ENCODE peak calls at places on chromosomes 16 and 17, in six cellular contexts. One of them, this sample, is unnamed.

GRCh38 chr16:73067671-73068545 is 20.0 kb upstream of the ZFHX3 start:
- DNase-seq in HCT116: no peak
- DNase-seq in prostate gland: no peak
- DNase-seq in adrenal gland: no peak
- DNase-seq in sigmoid colon: peak; percentile 58
- DNase-seq in thoracic aorta: no peak
- DNase-seq in this sample: no peak

GRCh38 chr16:53212899-53213235 is 158.1 kb downstream of the CHD9 start:
- DNase-seq in prostate gland: no peak
- DNase-seq in adrenal gland: no peak
- DNase-seq in sigmoid colon: no peak
- DNase-seq in thoracic aorta: no peak
- DNase-seq in HCT116: no peak
- DNase-seq in this sample: no peak

GRCh38 chr17:48219605-48220004 is 112.0 kb downstream of the SNX11 start:
- DNase-seq in prostate gland: no peak
- DNase-seq in sigmoid colon: no peak
- DNase-seq in adrenal gland: no peak
- DNase-seq in HCT116: no peak
- DNase-seq in thoracic aorta: no peak
- DNase-seq in this sample: no peak

GRCh38 chr17:75643033-75644017 is 10.1 kb downstream of the SMIM5 start:
- DNase-seq in adrenal gland: no peak
- DNase-seq in thoracic aorta: no peak
- DNase-seq in prostate gland: no peak
- DNase-seq in HCT116: no peak
- DNase-seq in sigmoid colon: no peak
- DNase-seq in this sample: peak; percentile 49

GRCh38 chr16:47016700-47017133 is 43.2 kb upstream of the DNAJA2 start:
- DNase-seq in HCT116: no peak
- DNase-seq in prostate gland: no peak
- DNase-seq in sigmoid colon: no peak
- DNase-seq in adrenal gland: no peak
- DNase-seq in thoracic aorta: no peak
- DNase-seq in this sample: no peak

GRCh38 chr16:86768999-86769398 is 190.7 kb downstream of the FOXL1 start:
- DNase-seq in sigmoid colon: peak; percentile 46
- DNase-seq in adrenal gland: no peak
- DNase-seq in HCT116: no peak
- DNase-seq in prostate gland: no peak
- DNase-seq in thoracic aorta: no peak
- DNase-seq in this sample: no peak

GRCh38 chr17:50973557-50974494 is 107.7 kb upstream of the TOB1 start:
- DNase-seq in HCT116: no peak
- DNase-seq in prostate gland: no peak
- DNase-seq in thoracic aorta: no peak
- DNase-seq in adrenal gland: no peak
- DNase-seq in sigmoid colon: no peak
- DNase-seq in this sample: no peak

GRCh38 chr17:8360751-8361150 is 15.8 kb downstream of the KRABD2 start:
- DNase-seq in adrenal gland: no peak
- DNase-seq in thoracic aorta: no peak
- DNase-seq in HCT116: no peak
- DNase-seq in sigmoid colon: no peak
- DNase-seq in prostate gland: no peak
- DNase-seq in this sample: no peak

GRCh38 chr17:75878174-75878998 is at the start of gene TRIM47:
- DNase-seq in sigmoid colon: peak; percentile 91
- DNase-seq in adrenal gland: peak; percentile 63
- DNase-seq in HCT116: no peak
- DNase-seq in prostate gland: peak; percentile 46
- DNase-seq in thoracic aorta: no peak
- DNase-seq in this sample: peak; percentile 84

GRCh38 chr16:783404-784161 is 4.6 kb downstream of the RPUSD1 start:
- DNase-seq in sigmoid colon: no peak
- DNase-seq in thoracic aorta: no peak
- DNase-seq in HCT116: no peak
- DNase-seq in prostate gland: no peak
- DNase-seq in adrenal gland: peak; percentile 77
- DNase-seq in this sample: no peak

GRCh38 chr17:37698132-37698615 is 46.7 kb downstream of the HNF1B start:
- DNase-seq in prostate gland: no peak
- DNase-seq in HCT116: peak; percentile 16
- DNase-seq in thoracic aorta: no peak
- DNase-seq in sigmoid colon: no peak
- DNase-seq in adrenal gland: no peak
- DNase-seq in this sample: no peak

GRCh38 chr17:80703109-80703508 is 158.5 kb downstream of the RPTOR start:
- DNase-seq in prostate gland: no peak
- DNase-seq in sigmoid colon: no peak
- DNase-seq in HCT116: no peak
- DNase-seq in adrenal gland: no peak
- DNase-seq in thoracic aorta: no peak
- DNase-seq in this sample: no peak

GRCh38 chr17:35801583-35802224 is 6.3 kb upstream of the MMP28 start:
- DNase-seq in sigmoid colon: peak; percentile 98
- DNase-seq in adrenal gland: peak; percentile 51
- DNase-seq in HCT116: no peak
- DNase-seq in prostate gland: peak; percentile 82
- DNase-seq in thoracic aorta: no peak
- DNase-seq in this sample: peak; percentile 79

GRCh38 chr16:50802000-50802399 is 60.1 kb downstream of the CYLD start:
- DNase-seq in prostate gland: no peak
- DNase-seq in thoracic aorta: no peak
- DNase-seq in adrenal gland: no peak
- DNase-seq in HCT116: no peak
- DNase-seq in sigmoid colon: no peak
- DNase-seq in this sample: no peak

GRCh38 chr16:50800074-50800473 is 58.2 kb downstream of the CYLD start:
- DNase-seq in thoracic aorta: no peak
- DNase-seq in sigmoid colon: no peak
- DNase-seq in prostate gland: no peak
- DNase-seq in adrenal gland: no peak
- DNase-seq in HCT116: no peak
- DNase-seq in this sample: no peak

GRCh38 chr16:50791522-50791921 is 49.6 kb downstream of the CYLD start:
- DNase-seq in prostate gland: no peak
- DNase-seq in adrenal gland: no peak
- DNase-seq in thoracic aorta: no peak
- DNase-seq in sigmoid colon: no peak
- DNase-seq in HCT116: no peak
- DNase-seq in this sample: no peak

GRCh38 chr16:50797456-50797855 is 55.6 kb downstream of the CYLD start:
- DNase-seq in thoracic aorta: no peak
- DNase-seq in adrenal gland: no peak
- DNase-seq in prostate gland: no peak
- DNase-seq in sigmoid colon: no peak
- DNase-seq in HCT116: no peak
- DNase-seq in this sample: no peak

DNA sequence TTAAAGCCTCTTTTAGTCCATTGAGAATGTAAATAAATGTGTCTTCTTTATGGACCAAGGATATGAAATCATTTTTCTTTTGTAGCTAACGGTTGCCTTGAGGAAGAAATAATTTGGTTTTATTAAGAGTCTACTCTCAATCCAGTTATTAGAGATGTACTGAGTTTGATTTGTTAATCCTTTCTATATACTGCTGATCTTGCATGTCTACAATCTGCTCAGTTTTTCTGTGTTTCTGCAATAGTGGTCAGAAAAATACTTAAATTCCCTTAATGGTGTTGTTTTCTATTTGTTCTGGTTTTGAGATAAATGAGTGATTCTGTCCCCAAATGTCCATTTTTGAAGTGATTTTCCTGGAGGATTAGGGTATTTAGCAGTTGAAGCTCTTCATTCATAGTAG is 54.9 kb downstream of the CYLD start:
- DNase-seq in thoracic aorta: no peak
- DNase-seq in HCT116: no peak
- DNase-seq in prostate gland: no peak
- DNase-seq in sigmoid colon: no peak
- DNase-seq in adrenal gland: no peak
- DNase-seq in this sample: no peak
- H3K36me3 ChIP-seq in thoracic aorta: peaks cover 29% of the 10 kb centered on the region
- H3K36me3 ChIP-seq in HCT116: no peaks in the 10 kb centered on the region
- H3K36me3 ChIP-seq in prostate gland: peaks cover 7% of the 10 kb centered on the region
- H3K36me3 ChIP-seq in sigmoid colon: peaks cover 72% of the 10 kb centered on the region
- H3K36me3 ChIP-seq in adrenal gland: peaks cover 41% of the 10 kb centered on the region
- H3K36me3 ChIP-seq in this sample: peaks cover 8% of the 10 kb centered on the region

DNA sequence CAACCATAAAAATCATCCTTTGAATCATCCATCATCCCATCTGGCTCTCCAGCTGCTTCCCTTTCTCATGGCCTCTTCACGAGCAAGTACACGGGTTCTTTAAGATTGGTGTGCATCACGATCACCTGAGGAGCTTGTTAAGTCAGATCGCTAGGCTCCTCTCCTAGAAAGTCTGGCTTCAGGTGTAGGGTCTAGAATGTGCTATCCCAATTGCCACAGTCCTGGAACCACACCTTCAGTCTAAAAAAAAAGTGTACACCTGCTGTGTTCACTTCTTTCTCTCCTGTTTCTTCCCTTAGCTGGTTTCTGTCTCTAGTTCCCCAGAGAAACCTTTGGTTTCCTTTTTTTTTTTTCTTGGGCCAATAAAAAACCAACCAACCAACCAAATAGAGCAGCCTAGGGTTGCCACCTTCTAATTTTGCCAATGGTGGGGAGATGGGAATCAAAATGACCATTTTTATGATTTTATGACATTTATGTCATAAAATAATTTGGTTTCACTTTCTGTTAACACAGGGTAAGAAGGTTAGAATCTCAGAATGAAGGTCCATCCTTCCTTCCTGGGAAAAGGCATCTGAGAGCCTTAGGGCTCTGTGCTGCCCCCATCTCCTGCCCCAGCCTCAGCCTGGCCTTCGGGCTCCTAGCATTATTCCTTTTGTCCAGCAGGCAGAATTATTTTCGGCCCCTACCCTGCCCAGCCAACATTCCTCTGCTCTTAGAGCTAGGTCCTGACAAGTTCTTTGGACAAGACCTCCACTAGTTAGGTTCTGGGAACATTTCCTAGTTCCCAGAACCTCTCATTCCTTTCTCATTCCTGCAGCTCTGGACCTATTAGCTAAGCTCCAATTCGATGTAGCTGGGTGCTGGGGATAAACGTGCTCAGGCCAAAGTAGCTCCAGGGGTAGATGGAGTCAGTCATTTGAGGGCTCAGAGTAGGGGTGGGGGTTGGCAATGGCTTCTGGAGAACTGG is 1.9 kb upstream of the GGT6 start:
- DNase-seq in adrenal gland: no peak
- DNase-seq in thoracic aorta: no peak
- DNase-seq in prostate gland: no peak
- DNase-seq in HCT116: no peak
- DNase-seq in sigmoid colon: no peak
- DNase-seq in this sample: peak; percentile 9
- TF ChIP-seq CTCF in adrenal gland: no peak
- TF ChIP-seq CTCF in thoracic aorta: peak; percentile 26
- TF ChIP-seq CTCF in prostate gland: no peak
- TF ChIP-seq CTCF in HCT116: no peak
- TF ChIP-seq CTCF in sigmoid colon: no peak
- TF ChIP-seq CTCF in this sample: no peak

DNA sequence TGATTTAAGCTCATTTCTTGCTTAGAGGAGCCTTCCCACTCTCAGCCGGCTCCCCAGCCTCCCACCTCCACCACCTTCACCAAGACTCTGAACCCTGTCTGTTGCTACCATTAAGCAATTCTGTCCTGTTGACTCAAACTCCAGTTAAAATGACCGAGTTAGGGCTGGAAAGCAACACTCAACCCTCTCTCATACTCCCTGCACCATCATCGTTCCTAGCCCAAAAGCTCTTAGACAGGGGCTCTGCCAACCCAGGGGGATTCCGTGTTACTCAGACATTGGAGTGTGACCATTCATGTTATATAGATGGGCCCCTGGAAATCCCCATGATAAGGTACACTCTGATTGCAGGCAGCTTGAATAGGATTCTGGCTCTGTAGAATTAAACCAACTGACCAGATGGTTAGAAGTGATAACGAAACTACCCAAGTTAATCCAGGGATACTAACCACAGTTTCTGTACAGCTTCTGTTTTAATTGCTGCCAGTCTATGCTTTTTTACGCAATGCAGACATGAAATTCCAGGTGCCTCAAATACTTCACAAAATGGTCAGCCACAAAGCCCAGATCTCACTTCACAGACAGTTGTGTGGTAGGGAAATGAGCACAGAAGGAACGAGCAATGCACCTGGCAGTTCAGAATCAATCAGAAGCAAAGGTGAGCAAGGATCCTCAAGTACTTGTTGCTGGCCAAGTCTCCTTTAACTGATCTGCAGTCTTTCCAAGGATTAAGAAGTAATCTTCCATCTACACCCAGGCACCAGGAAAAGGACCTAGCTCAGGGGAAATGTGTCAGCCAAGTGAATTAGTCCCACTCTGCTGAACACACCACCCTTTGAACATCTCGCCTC is 2.1 kb downstream of the SSTR2 start:
- DNase-seq in sigmoid colon: no peak
- DNase-seq in HCT116: no peak
- DNase-seq in thoracic aorta: no peak
- DNase-seq in adrenal gland: no peak
- DNase-seq in prostate gland: no peak
- DNase-seq in this sample: no peak
- H3K4me3 ChIP-seq in sigmoid colon: no peak overlapping the region
- H3K4me3 ChIP-seq in HCT116: no peak overlapping the region
- H3K4me3 ChIP-seq in thoracic aorta: peak overlapping the region; percentile 59
- H3K4me3 ChIP-seq in adrenal gland: no peak overlapping the region
- H3K4me3 ChIP-seq in prostate gland: no peak overlapping the region
- H3K4me3 ChIP-seq in this sample: no peak overlapping the region

GRCh38 chr17:49832840-49833599 is 14.8 kb downstream of the TAC4 start:
- DNase-seq in sigmoid colon: no peak
- DNase-seq in HCT116: no peak
- DNase-seq in prostate gland: no peak
- DNase-seq in adrenal gland: no peak
- DNase-seq in thoracic aorta: no peak
- DNase-seq in this sample: no peak

GRCh38 chr17:49830605-49831004 is 17.3 kb downstream of the TAC4 start:
- DNase-seq in HCT116: no peak
- DNase-seq in sigmoid colon: no peak
- DNase-seq in adrenal gland: no peak
- DNase-seq in prostate gland: no peak
- DNase-seq in thoracic aorta: no peak
- DNase-seq in this sample: no peak

GRCh38 chr17:49834118-49834743 is 13.6 kb downstream of the TAC4 start:
- DNase-seq in HCT116: no peak
- DNase-seq in thoracic aorta: no peak
- DNase-seq in prostate gland: no peak
- DNase-seq in adrenal gland: no peak
- DNase-seq in sigmoid colon: no peak
- DNase-seq in this sample: no peak

GRCh38 chr17:49825645-49826044 is 22.2 kb downstream of the TAC4 start:
- DNase-seq in HCT116: no peak
- DNase-seq in thoracic aorta: no peak
- DNase-seq in prostate gland: no peak
- DNase-seq in adrenal gland: no peak
- DNase-seq in sigmoid colon: no peak
- DNase-seq in this sample: no peak

DNA sequence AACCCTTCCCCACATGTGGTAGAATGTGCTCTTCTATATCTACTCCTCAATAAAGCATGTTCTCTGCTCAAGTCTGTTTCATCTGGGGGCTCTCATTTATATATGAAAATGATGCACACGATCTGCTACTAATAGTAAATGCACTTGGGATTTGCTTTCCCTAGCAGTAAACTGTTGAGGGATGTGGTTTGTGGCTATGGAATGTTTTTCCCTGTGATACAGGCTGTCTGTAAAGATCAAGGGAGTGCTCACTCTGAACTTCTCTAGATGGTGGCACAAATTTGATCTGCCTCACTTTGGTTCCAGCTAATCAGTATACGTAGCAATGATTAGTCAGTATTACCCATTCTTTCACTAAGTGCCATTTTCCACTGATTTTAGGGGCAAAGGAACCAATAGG is 18.8 kb downstream of the TAC4 start:
- DNase-seq in prostate gland: no peak
- DNase-seq in thoracic aorta: no peak
- DNase-seq in sigmoid colon: no peak
- DNase-seq in HCT116: no peak
- DNase-seq in adrenal gland: no peak
- DNase-seq in this sample: no peak
- H3K36me3 ChIP-seq in prostate gland: peaks cover 15% of the 10 kb centered on the region
- H3K36me3 ChIP-seq in thoracic aorta: peaks cover 29% of the 10 kb centered on the region
- H3K36me3 ChIP-seq in sigmoid colon: peaks cover 75% of the 10 kb centered on the region
- H3K36me3 ChIP-seq in HCT116: peaks cover 47% of the 10 kb centered on the region
- H3K36me3 ChIP-seq in adrenal gland: peaks cover 58% of the 10 kb centered on the region
- H3K36me3 ChIP-seq in this sample: peaks cover 91% of the 10 kb centered on the region